ENCODE peak calls at places on chromosome 17, in seven cellular contexts. T is T-helper 2 cell; H is astrocyte of the spinal cord; S is amniotic stem cell; I is stimulated activated CD8-positive, alpha-beta memory T cell treated with anti-CD3 and anti-CD28 coated beads, Interleukin-4, amount 100 ng/mL, for 1 hour; C is T47D; W is testis. F is an unnamed sample.

GRCh38 chr17:81590121-81590520 is 38.0 kb upstream of the FAAP100 start:
- DNase-seq in T (no peak), H (no peak), S (no peak), I (no peak), C (no peak), W (no peak), F (no peak)

GRCh38 chr17:48905987-48906515 is 2.2 kb upstream of the UBE2Z start:
- DNase-seq in T (no peak), H (no peak), S (no peak), I (no peak), C (no peak), W (no peak), F (no peak)

GRCh38 chr17:71985111-71986039 is 135.4 kb upstream of the SOX9 start:
- DNase-seq in T (no peak), H (no peak), S (no peak), I (no peak), C (no peak), W (no peak), F (no peak)

GRCh38 chr17:43016216-43016615 is 6.0 kb downstream of the VAT1 start:
- DNase-seq in T (no peak), H (no peak), S (no peak), I (no peak), C (no peak), W (no peak), F (no peak)

GRCh38 chr17:954431-955164 is 25.0 kb downstream of the NXN start:
- DNase-seq in T (no peak), H (peak; percentile 86), S (no peak), I (no peak), C (peak; percentile 57), W (no peak), F (no peak)

GRCh38 chr17:78890111-78890897 is 12.7 kb downstream of the CEP295NL start:
- DNase-seq in T (no peak), H (no peak), S (no peak), I (peak; percentile 7), C (no peak), W (peak; percentile 57), F (peak; percentile 41)

GRCh38 chr17:76384987-76385891 is 830 bp downstream of the SPHK1 start:
- DNase-seq in T (no peak), H (peak; percentile 55), S (peak; percentile 25), I (peak; percentile 17), C (no peak), W (no peak), F (no peak)

GRCh38 chr17:17235212-17236174 is 1.5 kb downstream of the FLCN start:
- DNase-seq in T (no peak), H (peak; percentile 77), S (no peak), I (no peak), C (no peak), W (peak; percentile 48), F (no peak)

GRCh38 chr17:60388742-60389141 is 3.2 kb downstream of the USP32 start:
- DNase-seq in T (no peak), H (no peak), S (no peak), I (no peak), C (no peak), W (no peak), F (no peak)

GRCh38 chr17:80063815-80064585 is 27.6 kb downstream of the CCDC40 start:
- DNase-seq in T (no peak), H (peak; percentile 58), S (no peak), I (no peak), C (peak; percentile 37), W (peak; percentile 20), F (no peak)

GRCh38 chr17:2055494-2056220 is 754 bp downstream of the HIC1 start:
- DNase-seq in T (no peak), H (peak; percentile 47), S (no peak), I (no peak), C (no peak), W (no peak), F (no peak)

GRCh38 chr17:62792122-62792800 is 15.9 kb downstream of the MARCHF10 start:
- DNase-seq in T (no peak), H (peak; percentile 97), S (peak; percentile 89), I (no peak), C (no peak), W (no peak), F (no peak)

GRCh38 chr17:27315322-27315721 is 21.4 kb downstream of the WSB1 start:
- DNase-seq in T (no peak), H (peak; percentile 88), S (peak; percentile 37), I (no peak), C (no peak), W (peak; percentile 81), F (no peak)

GRCh38 chr17:31832748-31833147 is 26.3 kb downstream of the COPRS start:
- DNase-seq in T (no peak), H (no peak), S (no peak), I (no peak), C (no peak), W (peak; percentile 80), F (no peak)

GRCh38 chr17:35554668-35555067 is 6.0 kb downstream of the SLFN14 start:
- DNase-seq in T (no peak), H (no peak), S (no peak), I (no peak), C (no peak), W (no peak), F (no peak)

GRCh38 chr17:37225458-37225857 is 150.3 kb upstream of the C17orf78 start:
- DNase-seq in T (no peak), H (no peak), S (no peak), I (no peak), C (no peak), W (no peak), F (no peak)

GRCh38 chr17:68057531-68057952 is 22.0 kb downstream of the KPNA2 start:
- DNase-seq in T (no peak), H (peak; percentile 29), S (no peak), I (peak; percentile 4), C (peak; percentile 54), W (no peak), F (no peak)

GRCh38 chr17:40550608-40551007 is 14.7 kb downstream of the CCR7 start:
- DNase-seq in T (no peak), H (peak; percentile 85), S (no peak), I (no peak), C (no peak), W (peak; percentile 56), F (no peak)

GRCh38 chr17:65455154-65455971 is 106.1 kb downstream of the AXIN2 start:
- DNase-seq in T (no peak), H (no peak), S (no peak), I (no peak), C (no peak), W (no peak), F (no peak)

GRCh38 chr17:55795098-55795497 is 44.2 kb downstream of the PCTP start:
- DNase-seq in T (no peak), H (no peak), S (no peak), I (no peak), C (no peak), W (no peak), F (no peak)

GRCh38 chr17:65183736-65184135 is 46.6 kb downstream of the RGS9 start:
- DNase-seq in T (no peak), H (peak; percentile 22), S (no peak), I (no peak), C (peak; percentile 80), W (no peak), F (no peak)

GRCh38 chr17:22467720-22468119 is 775.4 kb downstream of the KCNJ18 start:
- DNase-seq in T (no peak), H (no peak), S (no peak), I (no peak), C (no peak), W (no peak), F (no peak)

GRCh38 chr17:8120520-8121443 is 2.5 kb upstream of the ALOXE3 start:
- DNase-seq in T (no peak), H (peak; percentile 81), S (no peak), I (no peak), C (peak; percentile 90), W (peak; percentile 69), F (no peak)

GRCh38 chr17:80123791-80124190 is 22.4 kb downstream of the GAA start:
- DNase-seq in T (no peak), H (peak; percentile 50), S (no peak), I (no peak), C (no peak), W (peak; percentile 10), F (no peak)

GRCh38 chr17:42402121-42402516 is 13.9 kb upstream of the STAT3 start:
- DNase-seq in T (no peak), H (no peak), S (no peak), I (no peak), C (no peak), W (no peak), F (no peak)

GRCh38 chr17:38701504-38702165 is 3.4 kb upstream of the MLLT6 start:
- DNase-seq in T (peak; percentile 18), H (peak; percentile 32), S (no peak), I (no peak), C (no peak), W (peak; percentile 39), F (no peak)

GRCh38 chr17:2215616-2216364 is 87.8 kb downstream of the SMG6 start:
- DNase-seq in T (peak; percentile 25), H (peak; percentile 96), S (peak; percentile 35), I (peak; percentile 49), C (no peak), W (peak; percentile 78), F (no peak)

GRCh38 chr17:72977768-72978417 is 114.6 kb downstream of the SLC39A11 start:
- DNase-seq in T (no peak), H (peak; percentile 59), S (no peak), I (no peak), C (no peak), W (no peak), F (no peak)

GRCh38 chr17:82292251-82293154 is 19.0 kb upstream of the CSNK1D start:
- DNase-seq in T (peak; percentile 75), H (peak; percentile 98), S (peak; percentile 95), I (peak; percentile 85), C (peak; percentile 99), W (peak; percentile 98), F (peak; percentile 81)

GRCh38 chr17:81514735-81515529 is 2.3 kb upstream of the ACTG1 start:
- DNase-seq in T (peak; percentile 49), H (peak; percentile 92), S (peak; percentile 73), I (peak; percentile 55), C (peak; percentile 85), W (peak; percentile 83), F (no peak)

GRCh38 chr17:55601874-55602364 is 90.7 kb upstream of the SMIM36 start:
- DNase-seq in T (no peak), H (peak; percentile 71), S (no peak), I (no peak), C (peak; percentile 64), W (peak; percentile 42), F (no peak)

F was measured in esophagus squamous epithelium.